ENCODE peak calls at places on chromosomes 4 and X, in four cellular contexts. T, I, W and V are unnamed samples.

GRCh38 chr4:180960758-180961401 is 1282.3 kb upstream of the TENM3 start:
- DNase-seq in W (no peak), T (peak; percentile 30), I (no peak), V (no peak)

GRCh38 chr4:40651280-40651679 is 21.6 kb upstream of the RBM47 start:
- DNase-seq in W (no peak), I (no peak), T (no peak), V (no peak)

GRCh38 chrX:140766024-140766611 is 56.6 kb downstream of the LINC00632 start:
- DNase-seq in I (peak; percentile 27), W (no peak), T (peak; percentile 40), V (no peak)

GRCh38 chrX:39309018-39309620 is 507.9 kb downstream of the MID1IP1 start:
- DNase-seq in T (no peak), W (no peak), I (no peak), V (peak; percentile 6)

GRCh38 chr4:105496899-105497298 is 23.0 kb upstream of the PPA2 start:
- DNase-seq in T (no peak), I (no peak), W (no peak), V (peak; percentile 10)

GRCh38 chr4:83282049-83282535 is 2.5 kb downstream of the COQ2 start:
- DNase-seq in I (no peak), W (no peak), T (peak; percentile 77), V (no peak)

GRCh38 chr4:150150545-150151156 is 72.4 kb downstream of the DCLK2 start:
- DNase-seq in W (no peak), I (no peak), T (no peak), V (no peak)

GRCh38 chr4:84738622-84739021 is 155.7 kb downstream of the CDS1 start:
- DNase-seq in T (no peak), I (no peak), W (no peak), V (no peak)

GRCh38 chr4:150283689-150284088 is 205.4 kb downstream of the DCLK2 start:
- DNase-seq in I (peak; percentile 85), T (no peak), W (no peak), V (no peak)

GRCh38 chr4:104494822-104495559 is at the start of gene CXXC4:
- DNase-seq in T (no peak), W (peak; percentile 83), I (no peak), V (peak; percentile 63)

GRCh38 chrX:148504412-148504950 is 4.1 kb downstream of the AFF2 start:
- DNase-seq in T (no peak), W (no peak), I (no peak), V (peak; percentile 24)
- H3K4me3 ChIP-seq in T (peak overlapping the region; percentile 89), W (no peak overlapping the region), I (no peak overlapping the region), V (no peak overlapping the region)

GRCh38 chr4:70915874-70916559 is 13.8 kb downstream of the MOB1B start:
- DNase-seq in T (no peak), W (no peak), I (no peak), V (no peak)
- H3K4me3 ChIP-seq in T (no peak overlapping the region), W (no peak overlapping the region), I (peak overlapping the region; percentile 42), V (no peak overlapping the region)

GRCh38 chr4:185143596-185143969 is 517 bp downstream of the SLC25A4 start:
- DNase-seq in T (peak; percentile 56), W (no peak), I (no peak), V (peak; percentile 70)

GRCh38 chr4:185145572-185145971 is 2.5 kb downstream of the SLC25A4 start:
- DNase-seq in T (no peak), W (no peak), I (no peak), V (no peak)

GRCh38 chr4:185142563-185142910 is 529 bp upstream of the SLC25A4 start:
- DNase-seq in T (no peak), I (no peak), W (no peak), V (no peak)

GRCh38 chr4:185142911-185143595 is at the start of gene SLC25A4:
- DNase-seq in W (peak; percentile 94), I (peak; percentile 32), T (peak; percentile 93), V (peak; percentile 88)

GRCh38 chr4:185144601-185145240 is 1.7 kb downstream of the SLC25A4 start:
- DNase-seq in T (no peak), I (no peak), W (no peak), V (no peak)
- H3K4me3 ChIP-seq in T (no peak overlapping the region), I (no peak overlapping the region), W (no peak overlapping the region), V (no peak overlapping the region)

DNA sequence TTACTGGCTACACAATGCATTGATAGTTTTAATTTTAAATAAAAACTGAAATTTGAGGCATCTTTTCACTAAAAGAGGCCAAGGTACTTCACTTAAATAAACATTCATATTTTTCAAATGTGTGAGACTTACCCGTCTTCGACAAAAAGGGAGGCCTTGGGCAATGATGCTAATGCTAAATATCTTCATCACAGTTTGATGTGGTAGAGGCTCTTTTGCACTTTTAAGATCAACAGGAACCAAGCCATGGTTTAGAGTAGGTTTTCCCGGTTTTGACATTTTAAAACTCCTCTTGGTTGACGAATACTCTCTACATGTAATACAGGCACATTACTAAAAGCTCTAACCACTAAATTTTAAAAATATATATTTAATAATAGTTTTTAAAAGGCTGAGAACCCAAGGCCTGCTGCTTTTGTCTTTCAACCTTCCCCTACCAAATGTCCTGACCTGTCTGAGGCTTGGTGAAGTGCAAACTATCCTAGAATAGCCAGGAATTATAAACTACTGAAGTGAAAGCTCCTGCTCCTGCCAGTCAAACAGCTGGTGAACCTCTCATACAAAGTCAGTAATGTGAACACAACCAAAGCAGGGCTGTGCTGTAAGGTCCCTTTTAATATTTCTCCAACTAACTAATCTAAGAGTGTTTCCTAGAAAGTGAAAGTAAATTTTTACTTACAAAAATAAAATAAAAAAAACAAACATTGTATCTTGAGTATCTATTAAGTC is 153.7 kb downstream of the FBXW7 start:
- DNase-seq in I (peak; percentile 10), T (no peak), W (no peak), V (no peak)
- H3K4me3 ChIP-seq in I (no peak overlapping the region), T (no peak overlapping the region), W (no peak overlapping the region), V (no peak overlapping the region)

GRCh38 chrX:153488231-153488914 is 6.4 kb upstream of the BGN start:
- DNase-seq in T (no peak), W (no peak), I (no peak), V (no peak)
- H3K4me3 ChIP-seq in T (no peak overlapping the region), W (no peak overlapping the region), I (no peak overlapping the region), V (no peak overlapping the region)

DNA sequence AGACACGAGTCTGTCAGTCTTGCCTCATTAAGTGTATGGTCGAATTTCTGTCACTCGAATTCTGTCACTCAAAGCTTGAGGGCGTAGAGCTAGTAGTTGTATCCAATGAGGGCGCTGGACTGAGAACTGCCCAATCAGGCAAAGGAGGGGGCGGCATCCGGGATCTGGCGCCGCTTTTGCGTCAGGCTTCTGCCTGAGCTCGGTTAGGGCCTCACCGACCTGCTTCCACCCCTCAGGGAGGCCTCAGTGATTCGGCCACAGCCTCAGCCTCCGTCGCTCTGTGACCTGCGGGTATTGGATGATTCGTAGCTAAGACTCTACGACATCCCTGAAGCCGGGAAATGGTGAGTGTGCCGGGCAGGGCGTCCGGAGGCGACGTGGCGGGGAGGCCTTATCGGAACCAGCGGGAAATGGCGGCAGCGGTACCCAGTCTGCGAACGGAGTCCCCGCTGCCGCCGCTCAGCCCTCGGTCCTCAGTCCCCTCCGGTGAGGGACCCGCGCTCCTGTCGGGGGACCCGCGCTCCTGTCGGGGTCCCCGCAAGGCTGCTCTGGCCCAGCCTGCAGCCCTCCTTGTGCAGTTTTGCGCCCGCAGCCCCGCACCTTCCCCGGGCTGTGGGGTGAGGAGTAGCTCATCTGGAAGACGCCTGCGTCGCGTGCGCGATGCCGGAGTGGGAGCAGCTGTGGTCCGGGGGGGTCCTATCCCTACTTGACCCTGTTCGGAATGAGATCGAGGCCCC is 88.3 kb downstream of the ZNF718 start:
- DNase-seq in I (peak; percentile 30), T (no peak), W (no peak), V (peak; percentile 38)
- H3K4me3 ChIP-seq in I (peak overlapping the region; percentile 67), T (no peak overlapping the region), W (peak overlapping the region; percentile 14), V (no peak overlapping the region)

DNA sequence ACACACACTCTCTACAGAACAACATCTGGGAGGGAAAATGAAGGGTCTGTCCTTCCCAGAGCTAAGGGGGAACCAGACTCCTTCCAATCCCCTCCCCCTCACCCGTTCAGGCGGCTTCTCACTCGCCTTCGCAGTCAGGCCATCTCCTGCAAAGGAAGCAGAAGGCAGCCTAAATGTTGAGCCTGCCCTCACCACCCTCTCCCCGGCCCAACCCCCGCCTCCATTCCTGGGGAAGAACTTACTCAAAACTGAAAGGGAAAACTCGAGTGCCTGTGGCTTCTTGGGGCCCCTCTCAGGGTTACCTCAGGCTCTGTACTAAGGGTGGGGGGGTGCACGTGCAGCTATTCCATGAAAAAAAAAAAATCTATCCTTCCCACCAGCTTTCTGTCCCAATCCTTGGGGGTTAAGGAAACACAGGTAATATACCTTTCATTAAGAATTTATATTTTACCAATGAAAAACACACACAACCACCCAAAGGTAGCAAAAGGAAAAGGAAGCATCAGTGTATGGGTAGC is 2.4 kb downstream of the ZMYM3 start:
- DNase-seq in T (no peak), I (no peak), W (no peak), V (no peak)
- H3K4me3 ChIP-seq in T (no peak overlapping the region), I (peak overlapping the region; percentile 13), W (no peak overlapping the region), V (no peak overlapping the region)

GRCh38 chr4:74886490-74886889 is 46.4 kb upstream of the PARM1 start:
- DNase-seq in W (no peak), I (no peak), T (no peak), V (no peak)
- H3K4me3 ChIP-seq in W (no peak overlapping the region), I (no peak overlapping the region), T (no peak overlapping the region), V (no peak overlapping the region)

GRCh38 chrX:46770006-46770816 is 11.3 kb upstream of the SLC9A7 start:
- DNase-seq in T (no peak), I (no peak), W (no peak), V (no peak)
- H3K4me3 ChIP-seq in T (no peak overlapping the region), I (peak overlapping the region; percentile 27), W (no peak overlapping the region), V (no peak overlapping the region)

DNA sequence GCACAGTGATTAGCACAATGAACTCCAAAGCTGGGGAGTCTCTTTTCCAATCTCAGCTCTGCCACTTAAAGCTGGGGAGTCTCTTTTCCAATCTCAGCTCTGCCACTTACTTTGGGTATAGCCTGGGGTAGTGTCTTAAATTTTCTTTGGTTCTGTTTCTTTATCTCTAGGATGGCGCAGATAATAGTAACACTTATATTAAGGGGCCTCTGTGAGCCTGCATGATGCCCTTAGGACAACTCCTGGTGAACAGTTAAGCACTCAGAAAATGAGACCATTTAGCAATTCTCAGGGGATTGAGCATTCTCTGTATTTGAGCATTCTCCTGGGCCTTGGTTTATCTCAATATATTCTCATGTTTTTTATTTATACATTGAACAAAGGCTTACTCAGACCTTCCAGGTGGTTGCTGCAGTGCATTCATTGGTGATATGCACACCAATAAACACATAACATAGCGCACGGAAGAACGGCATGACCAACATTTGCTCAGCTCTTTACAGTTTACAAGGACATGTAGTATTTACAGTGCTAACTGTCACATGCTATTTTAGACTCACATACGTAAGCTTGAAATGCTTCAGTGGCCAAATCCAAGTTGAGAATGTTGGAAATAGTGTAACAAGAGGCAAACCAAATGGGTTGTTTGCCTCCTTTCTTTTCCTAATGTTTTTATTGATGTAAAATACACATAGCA is 1722.6 kb upstream of the AGA start:
- DNase-seq in I (no peak), W (no peak), T (no peak), V (no peak)
- H3K4me3 ChIP-seq in I (no peak overlapping the region), W (no peak overlapping the region), T (no peak overlapping the region), V (no peak overlapping the region)